ENCODE peak calls at places on chromosomes 13 and 19, in ten cellular contexts. One of them, this sample, is unnamed.

GRCh38 chr13:30364876-30365275 is 57.4 kb upstream of the UBE2L5 start:
- DNase-seq in DND-41: no peak
- DNase-seq in A549: no peak
- DNase-seq in H9: no peak
- DNase-seq in endothelial cell of umbilical vein: peak
- DNase-seq in CD4-positive, alpha-beta T cell: no peak
- DNase-seq in neural crest cell: no peak
- DNase-seq in right lobe of liver: no peak
- DNase-seq in adrenal gland: no peak
- DNase-seq in OCI-LY7: no peak
- DNase-seq in this sample: no peak

GRCh38 chr13:100234524-100235136 is 145.7 kb downstream of the PCCA start:
- DNase-seq in endothelial cell of umbilical vein: no peak
- DNase-seq in OCI-LY7: no peak
- DNase-seq in right lobe of liver: no peak
- DNase-seq in H9: no peak
- DNase-seq in A549: peak
- DNase-seq in adrenal gland: no peak
- DNase-seq in DND-41: no peak
- DNase-seq in CD4-positive, alpha-beta T cell: no peak
- DNase-seq in neural crest cell: no peak
- DNase-seq in this sample: no peak

GRCh38 chr13:28685892-28686291 is 27.0 kb downstream of the POMP start:
- DNase-seq in CD4-positive, alpha-beta T cell: no peak
- DNase-seq in right lobe of liver: no peak
- DNase-seq in adrenal gland: no peak
- DNase-seq in DND-41: no peak
- DNase-seq in endothelial cell of umbilical vein: no peak
- DNase-seq in A549: no peak
- DNase-seq in neural crest cell: no peak
- DNase-seq in H9: no peak
- DNase-seq in OCI-LY7: no peak
- DNase-seq in this sample: no peak

GRCh38 chr13:75661443-75661842 is 25.3 kb downstream of the LMO7 start:
- DNase-seq in endothelial cell of umbilical vein: no peak
- DNase-seq in OCI-LY7: no peak
- DNase-seq in adrenal gland: no peak
- DNase-seq in A549: no peak
- DNase-seq in DND-41: no peak
- DNase-seq in neural crest cell: no peak
- DNase-seq in right lobe of liver: no peak
- DNase-seq in H9: no peak
- DNase-seq in CD4-positive, alpha-beta T cell: no peak
- DNase-seq in this sample: no peak

GRCh38 chr19:44723952-44724319 is 24.6 kb upstream of the BCL3 start:
- DNase-seq in A549: peak
- DNase-seq in right lobe of liver: peak
- DNase-seq in adrenal gland: peak
- DNase-seq in DND-41: peak
- DNase-seq in H9: peak
- DNase-seq in endothelial cell of umbilical vein: peak
- DNase-seq in CD4-positive, alpha-beta T cell: peak
- DNase-seq in neural crest cell: peak
- DNase-seq in OCI-LY7: peak
- DNase-seq in this sample: peak

GRCh38 chr19:48683349-48683748 is 10.5 kb upstream of the NTN5 start:
- DNase-seq in CD4-positive, alpha-beta T cell: no peak
- DNase-seq in OCI-LY7: peak
- DNase-seq in neural crest cell: no peak
- DNase-seq in H9: no peak
- DNase-seq in DND-41: no peak
- DNase-seq in endothelial cell of umbilical vein: peak
- DNase-seq in adrenal gland: peak
- DNase-seq in right lobe of liver: no peak
- DNase-seq in A549: no peak
- DNase-seq in this sample: no peak

GRCh38 chr19:28847468-28847867 is 365.5 kb downstream of the UQCRFS1 start:
- DNase-seq in neural crest cell: no peak
- DNase-seq in endothelial cell of umbilical vein: no peak
- DNase-seq in DND-41: no peak
- DNase-seq in H9: no peak
- DNase-seq in CD4-positive, alpha-beta T cell: no peak
- DNase-seq in adrenal gland: no peak
- DNase-seq in OCI-LY7: no peak
- DNase-seq in right lobe of liver: no peak
- DNase-seq in A549: no peak
- DNase-seq in this sample: no peak

GRCh38 chr13:69585656-69586055 is 522.0 kb upstream of the ATXN8OS start:
- DNase-seq in H9: no peak
- DNase-seq in CD4-positive, alpha-beta T cell: no peak
- DNase-seq in endothelial cell of umbilical vein: no peak
- DNase-seq in right lobe of liver: no peak
- DNase-seq in adrenal gland: no peak
- DNase-seq in DND-41: no peak
- DNase-seq in OCI-LY7: no peak
- DNase-seq in A549: no peak
- DNase-seq in neural crest cell: no peak
- DNase-seq in this sample: no peak

DNA sequence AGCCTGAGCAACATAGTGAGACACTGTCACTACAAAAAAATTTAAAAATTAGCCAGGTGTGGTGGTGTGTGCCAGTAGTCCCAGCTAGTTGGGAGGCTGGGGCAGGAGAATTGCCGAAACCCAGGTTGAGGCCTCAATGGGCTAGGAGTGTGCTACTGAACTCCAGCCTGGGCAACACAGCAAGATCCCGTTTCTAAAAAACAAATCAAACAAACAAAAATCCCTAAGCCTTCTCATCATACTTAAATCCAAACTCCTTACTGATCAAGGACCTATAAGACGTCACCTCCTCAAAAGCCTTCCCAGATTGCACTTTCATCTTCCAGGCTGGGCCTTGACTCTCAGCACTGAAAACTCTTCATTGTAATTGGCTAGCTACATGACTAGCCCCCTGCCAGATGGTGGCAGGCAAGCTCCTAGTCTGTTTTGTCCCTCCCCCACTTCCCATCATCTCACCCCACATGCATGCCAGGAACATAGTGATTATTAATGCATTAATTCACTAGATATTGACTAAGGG is 17.5 kb upstream of the NANOS3 start:
- DNase-seq in neural crest cell: no peak
- DNase-seq in A549: no peak
- DNase-seq in DND-41: no peak
- DNase-seq in right lobe of liver: no peak
- DNase-seq in H9: no peak
- DNase-seq in CD4-positive, alpha-beta T cell: no peak
- DNase-seq in OCI-LY7: no peak
- DNase-seq in adrenal gland: no peak
- DNase-seq in endothelial cell of umbilical vein: peak
- DNase-seq in this sample: no peak
- TF ChIP-seq CTCF in neural crest cell: no peak
- TF ChIP-seq CTCF in A549: no peak
- TF ChIP-seq CTCF in DND-41: peak
- TF ChIP-seq CTCF in right lobe of liver: no peak
- TF ChIP-seq CTCF in H9: no peak
- TF ChIP-seq CTCF in CD4-positive, alpha-beta T cell: no peak
- TF ChIP-seq CTCF in OCI-LY7: peak
- TF ChIP-seq CTCF in adrenal gland: no peak
- TF ChIP-seq CTCF in endothelial cell of umbilical vein: no peak
- TF ChIP-seq CTCF in this sample: no peak

GRCh38 chr13:99199541-99200432 is 867 bp upstream of the UBAC2 start:
- DNase-seq in endothelial cell of umbilical vein: peak
- DNase-seq in H9: no peak
- DNase-seq in neural crest cell: no peak
- DNase-seq in CD4-positive, alpha-beta T cell: no peak
- DNase-seq in right lobe of liver: no peak
- DNase-seq in OCI-LY7: no peak
- DNase-seq in adrenal gland: no peak
- DNase-seq in DND-41: no peak
- DNase-seq in A549: peak
- DNase-seq in this sample: no peak
- TF ChIP-seq CTCF in endothelial cell of umbilical vein: no peak
- TF ChIP-seq CTCF in H9: no peak
- TF ChIP-seq CTCF in neural crest cell: no peak
- TF ChIP-seq CTCF in CD4-positive, alpha-beta T cell: no peak
- TF ChIP-seq CTCF in right lobe of liver: no peak
- TF ChIP-seq CTCF in OCI-LY7: no peak
- TF ChIP-seq CTCF in adrenal gland: no peak
- TF ChIP-seq CTCF in DND-41: no peak
- TF ChIP-seq CTCF in A549: no peak
- TF ChIP-seq CTCF in this sample: no peak

DNA sequence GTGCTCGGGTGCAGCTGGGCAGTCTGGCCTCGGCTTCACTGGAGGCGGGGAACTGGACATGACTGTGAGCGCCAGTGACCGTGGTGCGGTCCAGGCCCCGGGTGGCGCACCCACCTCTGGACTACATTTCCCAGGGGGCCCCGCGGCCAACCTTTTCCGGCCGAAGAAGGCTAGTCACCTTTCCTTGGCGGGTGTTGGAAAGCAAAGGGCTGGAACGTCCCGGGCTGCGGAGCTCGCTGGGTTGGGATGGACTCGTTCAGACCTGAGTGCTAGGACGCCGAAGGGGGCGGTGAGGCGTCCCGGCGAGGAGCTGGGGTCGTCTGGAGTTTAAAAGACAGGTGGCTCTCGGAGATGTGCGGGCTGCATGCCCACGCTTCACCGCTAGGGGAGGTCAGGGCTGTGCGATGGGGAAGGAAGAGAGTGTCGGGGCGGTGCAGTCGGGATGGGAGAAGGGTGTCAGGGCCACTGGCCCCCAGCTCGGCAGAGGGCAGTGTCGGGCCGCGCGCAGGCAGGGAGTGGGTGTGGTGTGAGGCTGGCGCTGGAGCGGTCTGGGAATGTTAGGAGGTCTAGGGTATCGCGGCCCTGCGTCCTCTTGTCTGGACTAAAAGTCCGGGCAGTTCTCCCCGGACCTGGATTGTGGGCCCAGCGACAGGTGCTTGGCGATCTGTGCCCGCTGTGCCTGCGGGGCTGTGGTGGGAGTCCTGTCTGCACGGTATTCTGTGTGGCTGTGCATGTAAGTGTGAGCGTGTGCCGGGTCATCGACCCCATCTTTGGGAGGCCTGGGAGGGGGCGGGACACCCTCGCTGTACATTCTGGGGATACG is 57.1 kb downstream of the ZNF568 start:
- DNase-seq in endothelial cell of umbilical vein: peak
- DNase-seq in OCI-LY7: no peak
- DNase-seq in DND-41: peak
- DNase-seq in CD4-positive, alpha-beta T cell: peak
- DNase-seq in adrenal gland: peak
- DNase-seq in right lobe of liver: peak
- DNase-seq in H9: peak
- DNase-seq in A549: no peak
- DNase-seq in neural crest cell: no peak
- DNase-seq in this sample: peak
- TF ChIP-seq CTCF in endothelial cell of umbilical vein: peak
- TF ChIP-seq CTCF in OCI-LY7: no peak
- TF ChIP-seq CTCF in DND-41: peak
- TF ChIP-seq CTCF in CD4-positive, alpha-beta T cell: peak
- TF ChIP-seq CTCF in adrenal gland: peak
- TF ChIP-seq CTCF in right lobe of liver: peak
- TF ChIP-seq CTCF in H9: no peak
- TF ChIP-seq CTCF in A549: no peak
- TF ChIP-seq CTCF in neural crest cell: no peak
- TF ChIP-seq CTCF in this sample: peak

GRCh38 chr19:18433039-18433691 is 4.8 kb downstream of the ISYNA1 start:
- DNase-seq in H9: peak
- DNase-seq in DND-41: no peak
- DNase-seq in neural crest cell: no peak
- DNase-seq in endothelial cell of umbilical vein: no peak
- DNase-seq in A549: no peak
- DNase-seq in adrenal gland: peak
- DNase-seq in right lobe of liver: no peak
- DNase-seq in CD4-positive, alpha-beta T cell: peak
- DNase-seq in OCI-LY7: peak
- DNase-seq in this sample: no peak
- TF ChIP-seq CTCF in H9: no peak
- TF ChIP-seq CTCF in DND-41: no peak
- TF ChIP-seq CTCF in neural crest cell: no peak
- TF ChIP-seq CTCF in endothelial cell of umbilical vein: no peak
- TF ChIP-seq CTCF in A549: no peak
- TF ChIP-seq CTCF in adrenal gland: no peak
- TF ChIP-seq CTCF in right lobe of liver: no peak
- TF ChIP-seq CTCF in CD4-positive, alpha-beta T cell: no peak
- TF ChIP-seq CTCF in OCI-LY7: no peak
- TF ChIP-seq CTCF in this sample: no peak

GRCh38 chr13:78689011-78689410 is 30.1 kb upstream of the OBI1 start:
- DNase-seq in OCI-LY7: no peak
- DNase-seq in neural crest cell: no peak
- DNase-seq in H9: no peak
- DNase-seq in endothelial cell of umbilical vein: peak
- DNase-seq in right lobe of liver: no peak
- DNase-seq in A549: no peak
- DNase-seq in CD4-positive, alpha-beta T cell: no peak
- DNase-seq in DND-41: no peak
- DNase-seq in adrenal gland: no peak
- DNase-seq in this sample: no peak
- TF ChIP-seq CTCF in OCI-LY7: no peak
- TF ChIP-seq CTCF in neural crest cell: no peak
- TF ChIP-seq CTCF in H9: peak
- TF ChIP-seq CTCF in endothelial cell of umbilical vein: no peak
- TF ChIP-seq CTCF in right lobe of liver: no peak
- TF ChIP-seq CTCF in A549: no peak
- TF ChIP-seq CTCF in CD4-positive, alpha-beta T cell: no peak
- TF ChIP-seq CTCF in DND-41: no peak
- TF ChIP-seq CTCF in adrenal gland: peak
- TF ChIP-seq CTCF in this sample: no peak

GRCh38 chr19:1211494-1212234 is 6.1 kb downstream of the STK11 start:
- DNase-seq in right lobe of liver: peak
- DNase-seq in A549: no peak
- DNase-seq in neural crest cell: no peak
- DNase-seq in DND-41: no peak
- DNase-seq in endothelial cell of umbilical vein: no peak
- DNase-seq in CD4-positive, alpha-beta T cell: no peak
- DNase-seq in H9: peak
- DNase-seq in OCI-LY7: no peak
- DNase-seq in adrenal gland: no peak
- DNase-seq in this sample: no peak
- TF ChIP-seq CTCF in right lobe of liver: peak
- TF ChIP-seq CTCF in A549: no peak
- TF ChIP-seq CTCF in neural crest cell: no peak
- TF ChIP-seq CTCF in DND-41: no peak
- TF ChIP-seq CTCF in endothelial cell of umbilical vein: no peak
- TF ChIP-seq CTCF in CD4-positive, alpha-beta T cell: no peak
- TF ChIP-seq CTCF in H9: no peak
- TF ChIP-seq CTCF in OCI-LY7: no peak
- TF ChIP-seq CTCF in adrenal gland: no peak
- TF ChIP-seq CTCF in this sample: no peak

GRCh38 chr19:45922281-45922680 is 7.7 kb upstream of the NANOS2 start:
- DNase-seq in OCI-LY7: peak
- DNase-seq in neural crest cell: no peak
- DNase-seq in CD4-positive, alpha-beta T cell: no peak
- DNase-seq in right lobe of liver: no peak
- DNase-seq in endothelial cell of umbilical vein: no peak
- DNase-seq in H9: peak
- DNase-seq in A549: peak
- DNase-seq in adrenal gland: no peak
- DNase-seq in DND-41: no peak
- DNase-seq in this sample: no peak
- TF ChIP-seq CTCF in OCI-LY7: peak
- TF ChIP-seq CTCF in neural crest cell: peak
- TF ChIP-seq CTCF in CD4-positive, alpha-beta T cell: no peak
- TF ChIP-seq CTCF in right lobe of liver: no peak
- TF ChIP-seq CTCF in endothelial cell of umbilical vein: no peak
- TF ChIP-seq CTCF in H9: peak
- TF ChIP-seq CTCF in A549: no peak
- TF ChIP-seq CTCF in adrenal gland: no peak
- TF ChIP-seq CTCF in DND-41: peak
- TF ChIP-seq CTCF in this sample: no peak